ENCODE peak calls at places on chromosomes 13 and 19, in four cellular contexts. O is activated T-cell treated with anti-CD3 and anti-CD28 coated beads, Interleukin-2, amount 50 U/mL, for 4 hours; H is activated naive CD8-positive, alpha-beta T cell treated with anti-CD3 and anti-CD28 coated beads, Interleukin-2, amount 10 ng/mL, durations not matched to agents 7 days and 5 days; N is activated CD8-positive, alpha-beta T cell treated with anti-CD3 and anti-CD28 coated beads, Interleukin-2, amount 10 ng/mL, durations not matched to agents 7 days and 5 days. X is an unnamed sample.

GRCh38 chr13:21054313-21054712 is 7.1 kb downstream of the LATS2 start:
- ATAC-seq in H (no peak), N (no peak), O (no peak), X (no peak)

GRCh38 chr19:40279120-40279551 is 6.0 kb downstream of the AKT2 start:
- ATAC-seq in H (no peak), N (no peak), O (no peak), X (peak)

GRCh38 chr19:56110515-56111448 is 10.3 kb downstream of the ZNF787 start:
- ATAC-seq in O (no peak), H (no peak), N (no peak), X (peak)

GRCh38 chr13:90171649-90172048 is 1175.8 kb upstream of the MIR17HG start:
- ATAC-seq in O (no peak), N (no peak), H (no peak), X (no peak)

GRCh38 chr19:10007366-10007765 is 2.9 kb downstream of the COL5A3 start:
- ATAC-seq in N (no peak), H (no peak), O (no peak), X (peak)

GRCh38 chr19:31220540-31220939 is 128.7 kb downstream of the TSHZ3 start:
- ATAC-seq in N (peak), O (peak), H (peak), X (no peak)

GRCh38 chr13:110801044-110801443 is 87.5 kb downstream of the ING1 start:
- ATAC-seq in H (no peak), N (no peak), O (no peak), X (no peak)

GRCh38 chr19:35693422-35693821 is 10.9 kb upstream of the ZBTB32 start:
- ATAC-seq in O (peak), H (peak), N (peak), X (no peak)

GRCh38 chr19:2375341-2376121 is 15.5 kb downstream of the TMPRSS9 start:
- ATAC-seq in O (no peak), H (no peak), N (no peak), X (no peak)

GRCh38 chr13:113545455-113545930 is 39.1 kb upstream of the TFDP1 start:
- ATAC-seq in N (no peak), O (no peak), H (no peak), X (no peak)

X was measured in gastroesophageal sphincter.